ENCODE peak calls at places on chromosomes 7 and 10, in seven cellular contexts. L is CD4-positive, alpha-beta T cell; F is brain microvascular endothelial cell; X is foreskin fibroblast; C is body of pancreas; T is ovary; B is cardiac fibroblast. D is an unnamed sample.
A peak's percentile ranks its signal among the peaks of the same experiment; 100 is the strongest.

GRCh38 chr7:42137431-42137830 is 99.6 kb downstream of the GLI3 start:
- DNase-seq in B (no peak), L (no peak), X (no peak), C (no peak), T (no peak), F (no peak), D (no peak)

GRCh38 chr10:42790835-42791234 is 8.2 kb downstream of the BMS1 start:
- DNase-seq in C (no peak), X (no peak), L (no peak), F (peak; percentile 40), B (peak; percentile 14), T (no peak), D (no peak)

GRCh38 chr7:70193514-70193913 is 595.2 kb downstream of the AUTS2 start:
- DNase-seq in X (no peak), L (no peak), F (no peak), C (no peak), T (no peak), B (no peak), D (no peak)

GRCh38 chr10:103507235-103508191 is 14.0 kb downstream of the NEURL1 start:
- DNase-seq in L (no peak), B (no peak), C (peak; percentile 49), F (no peak), T (no peak), X (no peak), D (no peak)

GRCh38 chr7:137453356-137453755 is 109.8 kb upstream of the PTN start:
- DNase-seq in C (no peak), L (no peak), F (no peak), B (no peak), X (no peak), T (no peak), D (no peak)

GRCh38 chr10:89668391-89669180 is 23.5 kb upstream of the PANK1 start:
- DNase-seq in T (no peak), X (no peak), L (no peak), B (no peak), C (no peak), F (no peak), D (no peak)

GRCh38 chr7:72467237-72467636 is 55.1 kb upstream of the CALN1 start:
- DNase-seq in B (no peak), L (no peak), T (no peak), F (no peak), X (no peak), C (no peak), D (no peak)

GRCh38 chr7:55641811-55642210 is 69.5 kb upstream of the VOPP1 start:
- DNase-seq in F (no peak), C (no peak), T (no peak), B (no peak), L (no peak), X (no peak), D (no peak)

GRCh38 chr10:68121862-68122261 is 12.6 kb downstream of the MYPN start:
- DNase-seq in T (no peak), X (no peak), B (no peak), L (no peak), F (no peak), C (no peak), D (no peak)

GRCh38 chr10:125264752-125265578 is 104.6 kb upstream of the CTBP2 start:
- DNase-seq in B (no peak), X (no peak), F (no peak), C (no peak), T (no peak), L (no peak), D (no peak)

GRCh38 chr10:123573236-123574147 is 92.7 kb upstream of the GPR26 start:
- DNase-seq in T (no peak), X (no peak), L (peak; percentile 44), B (peak; percentile 7), F (peak; percentile 6), C (peak; percentile 58), D (no peak)

GRCh38 chr10:45655219-45655618 is 17.4 kb downstream of the ZFAND4 start:
- DNase-seq in X (no peak), T (no peak), L (no peak), C (no peak), F (no peak), B (no peak), D (no peak)

GRCh38 chr10:132422169-132422691 is 25.2 kb downstream of the PWWP2B start:
- DNase-seq in F (no peak), X (no peak), L (no peak), T (no peak), C (no peak), B (no peak), D (no peak)

GRCh38 chr7:135390829-135391228 is 119.1 kb downstream of the CNOT4 start:
- DNase-seq in X (no peak), C (no peak), L (no peak), B (no peak), T (no peak), F (no peak), D (no peak)

GRCh38 chr10:61612009-61612408 is 50.7 kb upstream of the CABCOCO1 start:
- DNase-seq in B (no peak), F (no peak), L (no peak), T (no peak), X (no peak), C (peak; percentile 13), D (no peak)

GRCh38 chr10:61609609-61610166 is 53.0 kb upstream of the CABCOCO1 start:
- DNase-seq in C (no peak), L (no peak), T (no peak), F (no peak), X (no peak), B (no peak), D (no peak)

GRCh38 chr10:61608255-61609040 is 54.3 kb upstream of the CABCOCO1 start:
- DNase-seq in B (peak; percentile 25), F (no peak), L (no peak), C (no peak), X (no peak), T (no peak), D (no peak)

GRCh38 chr10:61605221-61605620 is 57.5 kb upstream of the CABCOCO1 start:
- DNase-seq in X (no peak), C (no peak), T (no peak), F (no peak), L (no peak), B (no peak), D (no peak)

GRCh38 chr10:61606971-61607907 is 55.5 kb upstream of the CABCOCO1 start:
- DNase-seq in X (no peak), T (no peak), B (peak; percentile 38), F (no peak), C (no peak), L (no peak), D (no peak)
- TF ChIP-seq CTCF in X (peak; percentile 45), T (no peak), B (peak; percentile 64), F (peak; percentile 60), C (peak; percentile 31), L (no peak), D (peak; percentile 55)

GRCh38 chr7:86598311-86598710 is 45.4 kb upstream of the GRM3 start:
- DNase-seq in C (peak; percentile 57), F (no peak), T (no peak), B (no peak), L (no peak), X (no peak), D (no peak)

GRCh38 chr7:86598721-86599120 is 45.0 kb upstream of the GRM3 start:
- DNase-seq in B (no peak), T (no peak), X (no peak), F (no peak), C (no peak), L (no peak), D (no peak)

GRCh38 chr7:86600506-86601290 is 43.0 kb upstream of the GRM3 start:
- DNase-seq in X (no peak), F (no peak), C (no peak), L (no peak), T (no peak), B (no peak), D (no peak)
- TF ChIP-seq CTCF in X (no peak), F (no peak), C (no peak), L (no peak), T (no peak), B (no peak), D (no peak)

DNA sequence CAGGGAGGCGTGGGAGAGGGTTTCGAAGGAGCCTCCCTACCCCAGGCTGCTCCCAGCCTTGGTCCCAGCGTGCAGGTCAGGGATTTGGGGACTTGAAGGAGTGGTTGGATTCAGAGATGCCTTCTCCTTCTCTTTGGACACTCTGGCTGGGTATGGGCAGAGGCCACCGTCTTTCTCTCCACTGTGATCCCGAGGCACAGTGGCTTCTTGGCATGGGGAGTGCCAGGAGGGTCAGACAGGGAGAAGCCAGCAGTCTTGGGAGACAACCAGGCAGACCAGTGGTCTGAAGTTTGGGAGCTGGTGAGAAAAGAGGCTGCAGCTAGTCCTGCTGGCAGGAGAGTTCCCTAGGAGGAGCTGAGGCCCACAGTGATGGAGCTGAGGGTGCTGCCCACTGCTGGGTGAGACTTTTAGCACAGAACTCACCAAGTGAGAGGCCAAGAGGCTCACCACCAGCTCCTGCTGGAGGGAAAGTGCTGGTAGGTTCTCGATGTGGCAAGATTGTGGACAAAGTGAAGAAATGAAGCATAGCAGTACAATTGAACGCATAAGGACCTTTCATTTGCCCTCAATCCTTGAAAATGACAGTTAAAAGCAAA is 35.2 kb upstream of the WDFY4 start:
- DNase-seq in F (no peak), X (no peak), B (peak; percentile 11), L (no peak), C (no peak), T (no peak), D (no peak)
- TF ChIP-seq CTCF in F (peak; percentile 24), X (peak; percentile 32), B (peak; percentile 21), L (no peak), C (no peak), T (no peak), D (no peak)

DNA sequence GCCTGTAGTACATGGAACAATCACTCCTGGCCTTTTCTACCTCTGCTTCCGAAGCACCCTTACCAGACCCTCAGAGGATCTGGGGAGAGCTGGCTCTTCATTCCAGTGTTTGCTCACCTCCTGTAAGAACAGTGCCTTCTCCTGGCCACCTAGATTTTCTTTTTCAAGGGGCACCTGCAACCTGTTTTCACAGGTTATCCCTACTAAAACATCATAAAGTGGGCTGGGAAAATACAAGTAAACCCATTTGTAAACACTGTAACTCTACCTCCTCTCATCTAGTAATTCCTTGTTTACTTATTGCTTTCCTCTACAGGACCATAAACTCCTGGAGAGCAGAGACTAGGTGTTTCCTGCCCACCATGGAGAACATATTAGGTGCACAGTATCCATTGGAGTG is 1.1 kb downstream of the PIK3AP1 start:
- DNase-seq in X (no peak), F (no peak), L (no peak), T (no peak), B (no peak), C (no peak), D (no peak)
- TF ChIP-seq CTCF in X (no peak), F (no peak), L (no peak), T (no peak), B (no peak), C (no peak), D (no peak)

GRCh38 chr7:98922392-98923107 is 44.2 kb downstream of the TRRAP start:
- DNase-seq in L (no peak), B (peak; percentile 62), T (peak; percentile 36), F (peak; percentile 57), X (peak; percentile 39), C (no peak), D (no peak)
- TF ChIP-seq CTCF in L (no peak), B (no peak), T (no peak), F (no peak), X (no peak), C (no peak), D (no peak)

DNA sequence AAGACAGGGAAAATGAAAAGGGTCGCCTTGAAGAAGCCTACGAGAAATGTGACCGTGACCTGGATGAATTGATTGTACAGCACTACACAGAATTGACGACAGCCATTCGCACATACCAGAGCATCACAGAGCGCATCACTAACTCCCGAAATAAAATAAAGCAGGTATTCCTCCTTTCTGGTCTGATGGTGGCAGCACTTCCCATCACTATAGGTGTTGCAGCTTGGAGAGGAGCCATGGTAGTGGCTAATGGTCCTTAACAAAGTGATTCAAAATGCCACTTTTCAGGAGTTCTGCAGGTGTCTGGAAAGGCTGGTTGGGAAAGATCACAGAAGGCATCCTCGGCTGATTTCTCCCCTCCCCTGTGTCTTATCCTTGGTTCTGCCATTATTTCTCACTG is 22.1 kb downstream of the EXOC4 start:
- DNase-seq in X (no peak), C (no peak), B (no peak), L (no peak), F (no peak), T (no peak), D (no peak)
- TF ChIP-seq CTCF in X (no peak), C (no peak), B (no peak), L (no peak), F (peak; percentile 16), T (no peak), D (no peak)

D was measured in CD14-positive monocyte.